ENCODE peak calls at places on chromosomes 2 and 18, in eight cellular contexts. Y is neural crest cell, D is Peyer's patch, P is A549, Z is lower lobe of right lung, S is cardiac muscle cell, K is CD14-positive monocyte, A is AG04449. H is an unnamed sample.

GRCh38 chr2:2331905-2332280 is 818 bp upstream of the MYT1L start:
- DNase-seq in K (no peak), Z (no peak), Y (no peak), D (no peak), S (no peak), P (no peak), A (no peak), H (no peak)

GRCh38 chr18:77223653-77224052 is 26.0 kb upstream of the GALR1 start:
- DNase-seq in Y (no peak), Z (no peak), S (peak), P (no peak), A (no peak), K (no peak), D (no peak), H (no peak)

GRCh38 chr2:149906871-149907270 is 319.3 kb upstream of the MMADHC start:
- DNase-seq in P (no peak), Z (no peak), S (no peak), D (no peak), Y (no peak), A (no peak), K (no peak), H (no peak)

GRCh38 chr18:995641-996040 is 91.0 kb downstream of the ADCYAP1 start:
- DNase-seq in K (no peak), Z (no peak), P (no peak), S (peak), Y (no peak), A (peak), D (no peak), H (no peak)

GRCh38 chr2:100526868-100527267 is 35.9 kb upstream of the PDCL3 start:
- DNase-seq in Y (no peak), D (peak), A (no peak), Z (no peak), P (no peak), K (no peak), S (no peak), H (no peak)

GRCh38 chr2:201984333-201984732 is 49.3 kb upstream of the FZD7 start:
- DNase-seq in A (no peak), K (no peak), Y (no peak), D (no peak), Z (no peak), S (no peak), P (no peak), H (no peak)

GRCh38 chr18:59988098-59988706 is 88.4 kb downstream of the PMAIP1 start:
- DNase-seq in A (peak), D (peak), K (peak), S (peak), Z (no peak), P (peak), Y (peak), H (no peak)

GRCh38 chr2:68091439-68092034 is 28.7 kb upstream of the C1D start:
- DNase-seq in S (no peak), A (no peak), D (no peak), Y (no peak), Z (no peak), K (no peak), P (no peak), H (no peak)

GRCh38 chr18:6781846-6782245 is 52.3 kb downstream of the ARHGAP28 start:
- DNase-seq in Y (no peak), D (no peak), P (no peak), S (peak), K (no peak), Z (no peak), A (no peak), H (no peak)

GRCh38 chr18:68948622-68949021 is 150.7 kb downstream of the CCDC102B start:
- DNase-seq in D (no peak), P (no peak), A (no peak), Y (no peak), Z (no peak), K (no peak), S (no peak), H (no peak)

GRCh38 chr18:63677490-63678225 is 16.0 kb upstream of the SERPINB3 start:
- DNase-seq in K (no peak), Y (no peak), S (peak), Z (no peak), A (no peak), D (no peak), P (no peak), H (no peak)

GRCh38 chr2:108629417-108629816 is 89.9 kb upstream of the RANBP2 start:
- DNase-seq in A (no peak), Z (no peak), D (no peak), P (no peak), Y (no peak), K (no peak), S (no peak), H (no peak)

GRCh38 chr2:160417745-160418397 is 75.7 kb downstream of the RBMS1 start:
- DNase-seq in S (peak), Z (no peak), A (peak), Y (no peak), D (no peak), K (no peak), P (no peak), H (no peak)

GRCh38 chr2:26072925-26073768 is 39.3 kb downstream of the RAB10 start:
- DNase-seq in K (no peak), Y (no peak), D (no peak), Z (no peak), S (peak), P (no peak), A (no peak), H (no peak)

GRCh38 chr18:8870528-8870927 is 165.2 kb downstream of the MTCL1 start:
- DNase-seq in P (no peak), S (no peak), A (no peak), D (no peak), Z (no peak), Y (no peak), K (no peak), H (no peak)

GRCh38 chr2:128522829-128523228 is 204.2 kb upstream of the HS6ST1 start:
- DNase-seq in Y (no peak), D (no peak), A (no peak), Z (no peak), K (no peak), S (no peak), P (no peak), H (no peak)

GRCh38 chr2:241248289-241248688 is 59.8 kb downstream of the ANO7 start:
- DNase-seq in D (no peak), A (no peak), Z (no peak), Y (no peak), P (no peak), S (no peak), K (no peak), H (no peak)

GRCh38 chr2:240931319-240931949 is 25.3 kb downstream of the CROCC2 start:
- DNase-seq in S (no peak), K (no peak), Y (no peak), A (no peak), P (no peak), Z (no peak), D (peak), H (no peak)

GRCh38 chr2:211033765-211034164 is 477.4 kb downstream of the CPS1 start:
- DNase-seq in D (no peak), K (no peak), P (peak), Y (no peak), Z (no peak), A (no peak), S (peak), H (no peak)

GRCh38 chr18:12271376-12272235 is 17.4 kb downstream of the CIDEA start:
- DNase-seq in K (no peak), A (no peak), P (peak), Y (peak), Z (peak), D (peak), S (peak), H (peak)

GRCh38 chr2:207352978-207353377 is 176.8 kb upstream of the CREB1 start:
- DNase-seq in S (peak), Y (no peak), A (no peak), P (no peak), D (no peak), K (no peak), Z (no peak), H (no peak)

GRCh38 chr18:79518028-79518682 is 122.4 kb downstream of the NFATC1 start:
- DNase-seq in K (peak), S (no peak), A (no peak), P (no peak), Y (no peak), D (no peak), Z (no peak), H (peak)

GRCh38 chr18:32470136-32470712 is 458 bp downstream of the GAREM1 start:
- DNase-seq in Y (peak), D (peak), A (no peak), S (peak), Z (peak), K (no peak), P (peak), H (peak)

GRCh38 chr2:126634273-126634861 is 21.6 kb upstream of the GYPC start:
- DNase-seq in Y (no peak), Z (no peak), S (peak), P (no peak), D (peak), K (no peak), A (no peak), H (no peak)

GRCh38 chr2:183898641-183899040 is 699.7 kb upstream of the ZNF804A start:
- DNase-seq in K (no peak), D (no peak), P (no peak), A (no peak), S (no peak), Z (no peak), Y (no peak), H (no peak)

GRCh38 chr2:19876751-19877150 is 25.0 kb downstream of the TTC32 start:
- DNase-seq in K (no peak), D (no peak), S (no peak), Z (no peak), A (no peak), P (no peak), Y (no peak), H (no peak)

GRCh38 chr2:160427629-160428424 is 65.8 kb downstream of the RBMS1 start:
- DNase-seq in K (no peak), S (peak), P (no peak), Y (no peak), A (no peak), Z (no peak), D (peak), H (no peak)

GRCh38 chr2:210956101-210956500 is 399.7 kb downstream of the CPS1 start:
- DNase-seq in S (no peak), Z (no peak), K (no peak), Y (no peak), D (no peak), P (no peak), A (no peak), H (no peak)

GRCh38 chr18:72086421-72086820 is 457.7 kb downstream of the CBLN2 start:
- DNase-seq in P (no peak), A (no peak), D (no peak), S (peak), Y (no peak), K (no peak), Z (no peak), H (no peak)

GRCh38 chr2:37552339-37552738 is 119.1 kb downstream of the CDC42EP3 start:
- DNase-seq in K (no peak), P (no peak), D (no peak), Y (no peak), A (no peak), S (no peak), Z (no peak), H (no peak)

GRCh38 chr18:8177330-8178016 is 431.8 kb upstream of the RAB12 start:
- DNase-seq in P (no peak), Z (no peak), K (no peak), S (peak), Y (no peak), D (no peak), A (peak), H (no peak)

GRCh38 chr2:191835100-191835499 is 11.8 kb downstream of the CAVIN2 start:
- DNase-seq in Y (no peak), Z (no peak), P (no peak), K (no peak), S (no peak), D (no peak), A (no peak), H (no peak)

GRCh38 chr2:191833356-191833755 is 13.5 kb downstream of the CAVIN2 start:
- DNase-seq in K (no peak), Z (no peak), A (no peak), D (no peak), Y (no peak), P (no peak), S (no peak), H (no peak)

GRCh38 chr2:191836471-191836852 is 10.4 kb downstream of the CAVIN2 start:
- DNase-seq in Z (no peak), S (no peak), Y (no peak), K (no peak), A (no peak), P (no peak), D (no peak), H (no peak)

GRCh38 chr2:191836853-191837769 is 9.8 kb downstream of the CAVIN2 start:
- DNase-seq in K (no peak), A (no peak), D (no peak), S (peak), Y (no peak), P (no peak), Z (no peak), H (no peak)

DNA sequence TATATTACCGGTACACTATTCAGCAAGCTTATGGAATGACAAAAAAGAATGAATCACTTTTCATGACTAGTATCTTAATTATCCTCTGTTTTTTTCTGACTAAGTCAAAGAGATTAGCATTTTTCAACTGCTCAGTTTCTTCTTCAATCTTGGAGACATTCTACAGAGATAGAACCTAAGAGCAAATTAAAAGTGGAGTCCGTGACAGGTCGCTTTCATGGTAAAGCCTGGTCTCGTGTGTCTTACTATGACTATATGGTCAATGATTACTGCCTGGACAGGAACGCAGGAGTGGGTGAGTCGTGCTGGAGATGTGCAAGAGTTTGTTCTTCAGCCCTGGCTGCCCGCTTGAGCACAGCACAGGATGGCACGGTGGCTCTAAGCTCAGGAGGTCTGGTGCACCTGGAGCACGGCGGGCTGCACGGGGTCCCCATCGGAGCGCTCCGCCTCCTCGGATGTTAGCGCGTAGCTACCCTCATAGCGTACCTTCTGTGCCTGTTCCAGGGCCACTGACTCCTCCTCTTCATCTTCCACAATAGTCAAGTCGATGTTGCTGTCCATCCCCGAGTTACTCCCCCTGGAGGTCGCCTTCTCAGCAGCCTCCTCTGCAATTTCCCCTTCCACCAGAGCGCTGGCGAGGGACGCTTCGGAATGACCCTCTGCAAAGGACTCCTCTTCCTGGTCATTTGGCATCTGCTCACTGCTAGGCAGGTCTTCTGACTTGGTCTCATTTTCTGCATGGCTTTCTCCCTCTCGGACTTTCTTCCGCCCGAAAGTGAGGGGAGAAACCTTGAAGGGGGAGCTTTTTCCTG is 11.1 kb downstream of the CAVIN2 start:
- DNase-seq in P (no peak), Z (no peak), A (no peak), D (no peak), Y (no peak), K (no peak), S (no peak), H (no peak)
- TF ChIP-seq CTCF in P (no peak), Z (no peak), A (no peak), D (no peak), Y (no peak), K (no peak), S (no peak), H (no peak)

GRCh38 chr2:7363906-7364305 is 446.7 kb downstream of the RNF144A start:
- DNase-seq in Z (no peak), D (no peak), S (no peak), P (no peak), A (no peak), Y (no peak), K (no peak), H (no peak)
- TF ChIP-seq CTCF in Z (no peak), D (no peak), S (no peak), P (no peak), A (no peak), Y (no peak), K (no peak), H (no peak)

DNA sequence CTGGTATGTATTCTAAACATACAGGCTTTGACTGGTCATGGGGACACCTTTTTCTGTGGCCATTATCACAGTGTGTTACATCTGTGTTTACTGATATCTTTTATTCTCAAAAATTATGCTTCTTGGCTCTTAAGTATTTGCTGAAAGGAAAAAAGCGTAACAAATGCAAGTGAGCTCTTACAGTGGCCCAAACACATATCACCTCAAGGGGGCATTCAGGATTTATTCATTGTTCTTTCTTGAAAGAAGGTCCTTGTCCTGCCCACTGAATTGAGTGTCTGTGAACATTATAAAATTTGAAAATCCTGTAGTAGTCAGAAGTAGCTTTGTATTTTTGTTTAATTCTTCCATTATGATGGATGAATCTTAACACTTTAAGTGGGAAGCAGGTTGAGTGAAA is 454.5 kb downstream of the XIRP2 start:
- DNase-seq in Z (no peak), K (no peak), A (no peak), S (peak), D (no peak), Y (no peak), P (no peak), H (no peak)
- TF ChIP-seq CTCF in Z (no peak), K (no peak), A (no peak), S (peak), D (no peak), Y (peak), P (no peak), H (no peak)

DNA sequence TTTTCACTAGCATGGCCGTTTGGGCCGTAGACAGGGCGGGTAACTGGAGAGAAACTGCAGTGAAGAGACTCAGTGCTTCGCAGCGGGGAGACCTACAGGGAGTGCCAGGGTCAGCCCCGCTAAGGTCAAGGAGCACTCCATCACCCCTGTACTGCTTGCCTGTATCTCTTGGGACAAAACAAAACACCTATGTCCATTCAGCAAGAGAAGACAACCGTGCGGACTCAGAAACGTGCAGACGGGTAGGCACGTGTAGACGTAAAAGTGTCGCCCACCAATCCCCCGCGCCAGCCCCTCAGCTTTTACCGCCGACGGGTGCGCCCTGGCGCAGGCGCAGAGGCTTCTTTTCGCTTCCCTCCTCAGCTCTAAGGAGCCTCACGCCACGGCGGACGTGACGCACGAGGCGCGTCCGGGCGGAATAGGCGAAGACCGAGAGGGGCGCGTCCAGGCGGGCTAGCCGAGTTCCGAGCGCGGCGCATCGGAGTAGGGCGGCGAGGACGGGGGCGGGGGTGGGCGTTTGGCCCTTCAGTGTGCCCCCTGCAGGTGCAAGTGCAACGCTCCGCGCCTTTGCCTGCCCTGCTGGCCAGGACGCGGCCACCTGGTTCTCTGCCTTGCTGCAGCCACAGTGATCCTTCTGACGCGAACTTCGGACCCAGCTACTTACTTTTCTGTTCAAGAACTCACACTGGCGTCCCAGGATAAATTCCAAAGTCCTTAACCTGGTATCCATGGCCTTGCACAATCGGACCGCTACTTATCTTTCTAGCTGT is 3.3 kb upstream of the SOS1 start:
- DNase-seq in D (peak), Y (peak), K (peak), Z (peak), A (peak), S (peak), P (peak), H (peak)
- TF ChIP-seq CTCF in D (peak), Y (peak), K (no peak), Z (peak), A (peak), S (peak), P (peak), H (no peak)

GRCh38 chr2:175004980-175005832 is at the start of gene CHN1:
- DNase-seq in S (peak), A (no peak), Y (peak), Z (peak), D (peak), K (no peak), P (peak), H (peak)
- TF ChIP-seq CTCF in S (peak), A (peak), Y (peak), Z (no peak), D (no peak), K (no peak), P (peak), H (no peak)

GRCh38 chr2:111121028-111121872 is 536 bp downstream of the BCL2L11 start:
- DNase-seq in Y (peak), P (no peak), S (no peak), K (no peak), A (no peak), Z (peak), D (peak), H (peak)

GRCh38 chr2:111119847-111120252 is 864 bp upstream of the BCL2L11 start:
- DNase-seq in A (no peak), P (no peak), S (no peak), D (peak), Y (no peak), K (no peak), Z (peak), H (no peak)

GRCh38 chr2:111121873-111122630 is 1.3 kb downstream of the BCL2L11 start:
- DNase-seq in S (peak), D (peak), Z (peak), P (peak), Y (peak), A (no peak), K (peak), H (peak)

GRCh38 chr2:111119004-111119846 is 1.5 kb upstream of the BCL2L11 start:
- DNase-seq in Y (peak), A (no peak), S (no peak), D (peak), Z (peak), P (no peak), K (no peak), H (peak)

GRCh38 chr2:111120253-111121027 is at the start of gene BCL2L11:
- DNase-seq in S (peak), A (peak), Y (peak), Z (peak), P (peak), K (peak), D (peak), H (peak)
- TF ChIP-seq CTCF in S (peak), A (peak), Y (no peak), Z (no peak), P (peak), K (no peak), D (no peak), H (no peak)

H was measured in activated B cell treated with CpG ODN at 0.5 μM for 24 hours.